ENCODE peak calls at places on chromosomes 3 and 15, in eight cellular contexts. One of them, this sample, is unnamed.

GRCh38 chr3:167110906-167111305 is 269.2 kb downstream of the ZBBX start:
- DNase-seq in cardiac fibroblast: no peak
- DNase-seq in astrocyte of the spinal cord: peak
- DNase-seq in BJ: no peak
- DNase-seq in HFFc6: no peak
- DNase-seq in cardiac muscle cell: no peak
- DNase-seq in ovary: no peak
- DNase-seq in heart left ventricle: no peak
- DNase-seq in this sample: no peak

GRCh38 chr15:88089019-88089603 is 167.4 kb downstream of the NTRK3 start:
- DNase-seq in cardiac fibroblast: peak
- DNase-seq in astrocyte of the spinal cord: no peak
- DNase-seq in BJ: no peak
- DNase-seq in HFFc6: no peak
- DNase-seq in cardiac muscle cell: peak
- DNase-seq in ovary: no peak
- DNase-seq in heart left ventricle: no peak
- DNase-seq in this sample: no peak

GRCh38 chr15:48641416-48641815 is 4.1 kb downstream of the FBN1 start:
- DNase-seq in cardiac fibroblast: peak
- DNase-seq in astrocyte of the spinal cord: peak
- DNase-seq in BJ: no peak
- DNase-seq in HFFc6: no peak
- DNase-seq in cardiac muscle cell: peak
- DNase-seq in ovary: no peak
- DNase-seq in heart left ventricle: no peak
- DNase-seq in this sample: no peak

GRCh38 chr3:117104792-117105191 is 395.2 kb downstream of the TUSC7 start:
- DNase-seq in cardiac fibroblast: no peak
- DNase-seq in astrocyte of the spinal cord: no peak
- DNase-seq in BJ: no peak
- DNase-seq in HFFc6: no peak
- DNase-seq in cardiac muscle cell: no peak
- DNase-seq in ovary: no peak
- DNase-seq in heart left ventricle: no peak
- DNase-seq in this sample: no peak

GRCh38 chr3:12234906-12235305 is 54.0 kb upstream of the PPARG start:
- DNase-seq in cardiac fibroblast: no peak
- DNase-seq in astrocyte of the spinal cord: no peak
- DNase-seq in BJ: no peak
- DNase-seq in HFFc6: no peak
- DNase-seq in cardiac muscle cell: no peak
- DNase-seq in ovary: no peak
- DNase-seq in heart left ventricle: no peak
- DNase-seq in this sample: no peak

GRCh38 chr15:61910839-61911369 is 149.3 kb downstream of the VPS13C start:
- DNase-seq in cardiac fibroblast: no peak
- DNase-seq in astrocyte of the spinal cord: peak
- DNase-seq in BJ: no peak
- DNase-seq in HFFc6: no peak
- DNase-seq in cardiac muscle cell: no peak
- DNase-seq in ovary: no peak
- DNase-seq in heart left ventricle: no peak
- DNase-seq in this sample: no peak

GRCh38 chr15:98866503-98866902 is 141.1 kb downstream of the PGPEP1L start:
- DNase-seq in cardiac fibroblast: peak
- DNase-seq in astrocyte of the spinal cord: peak
- DNase-seq in BJ: no peak
- DNase-seq in HFFc6: peak
- DNase-seq in cardiac muscle cell: peak
- DNase-seq in ovary: peak
- DNase-seq in heart left ventricle: no peak
- DNase-seq in this sample: no peak

GRCh38 chr3:121914081-121914998 is 20.1 kb downstream of the SLC15A2 start:
- DNase-seq in cardiac fibroblast: no peak
- DNase-seq in astrocyte of the spinal cord: no peak
- DNase-seq in BJ: no peak
- DNase-seq in HFFc6: no peak
- DNase-seq in cardiac muscle cell: peak
- DNase-seq in ovary: no peak
- DNase-seq in heart left ventricle: no peak
- DNase-seq in this sample: peak

GRCh38 chr15:40340038-40340739 is 550 bp downstream of the CCDC9B start:
- DNase-seq in cardiac fibroblast: peak
- DNase-seq in astrocyte of the spinal cord: peak
- DNase-seq in BJ: no peak
- DNase-seq in HFFc6: peak
- DNase-seq in cardiac muscle cell: peak
- DNase-seq in ovary: peak
- DNase-seq in heart left ventricle: peak
- DNase-seq in this sample: peak

GRCh38 chr15:65405793-65406192 is 17.0 kb downstream of the IGDCC4 start:
- DNase-seq in cardiac fibroblast: no peak
- DNase-seq in astrocyte of the spinal cord: no peak
- DNase-seq in BJ: no peak
- DNase-seq in HFFc6: no peak
- DNase-seq in cardiac muscle cell: no peak
- DNase-seq in ovary: no peak
- DNase-seq in heart left ventricle: no peak
- DNase-seq in this sample: no peak

GRCh38 chr3:123155471-123156011 is 46.2 kb upstream of the SEC22A start:
- DNase-seq in cardiac fibroblast: no peak
- DNase-seq in astrocyte of the spinal cord: no peak
- DNase-seq in BJ: no peak
- DNase-seq in HFFc6: no peak
- DNase-seq in cardiac muscle cell: no peak
- DNase-seq in ovary: no peak
- DNase-seq in heart left ventricle: peak
- DNase-seq in this sample: peak

GRCh38 chr3:108239082-108239481 is 16.9 kb upstream of the IFT57 start:
- DNase-seq in cardiac fibroblast: no peak
- DNase-seq in astrocyte of the spinal cord: no peak
- DNase-seq in BJ: no peak
- DNase-seq in HFFc6: no peak
- DNase-seq in cardiac muscle cell: no peak
- DNase-seq in ovary: no peak
- DNase-seq in heart left ventricle: no peak
- DNase-seq in this sample: no peak

GRCh38 chr3:54954019-54954418 is 26.2 kb upstream of the LRTM1 start:
- DNase-seq in cardiac fibroblast: peak
- DNase-seq in astrocyte of the spinal cord: peak
- DNase-seq in BJ: peak
- DNase-seq in HFFc6: peak
- DNase-seq in cardiac muscle cell: peak
- DNase-seq in ovary: no peak
- DNase-seq in heart left ventricle: no peak
- DNase-seq in this sample: no peak

GRCh38 chr3:38127611-38128302 is 9.2 kb downstream of the ACAA1 start:
- DNase-seq in cardiac fibroblast: no peak
- DNase-seq in astrocyte of the spinal cord: no peak
- DNase-seq in BJ: no peak
- DNase-seq in HFFc6: no peak
- DNase-seq in cardiac muscle cell: no peak
- DNase-seq in ovary: no peak
- DNase-seq in heart left ventricle: no peak
- DNase-seq in this sample: no peak

GRCh38 chr15:70195808-70196304 is 98.1 kb upstream of the TLE3 start:
- DNase-seq in cardiac fibroblast: peak
- DNase-seq in astrocyte of the spinal cord: peak
- DNase-seq in BJ: peak
- DNase-seq in HFFc6: peak
- DNase-seq in cardiac muscle cell: peak
- DNase-seq in ovary: peak
- DNase-seq in heart left ventricle: peak
- DNase-seq in this sample: peak

GRCh38 chr3:129441782-129442181 is 1.8 kb downstream of the IFT122 start:
- DNase-seq in cardiac fibroblast: peak
- DNase-seq in astrocyte of the spinal cord: peak
- DNase-seq in BJ: peak
- DNase-seq in HFFc6: peak
- DNase-seq in cardiac muscle cell: peak
- DNase-seq in ovary: no peak
- DNase-seq in heart left ventricle: peak
- DNase-seq in this sample: no peak

GRCh38 chr3:112926000-112926399 is 48.9 kb downstream of the CD200R1 start:
- DNase-seq in cardiac fibroblast: no peak
- DNase-seq in astrocyte of the spinal cord: no peak
- DNase-seq in BJ: no peak
- DNase-seq in HFFc6: no peak
- DNase-seq in cardiac muscle cell: no peak
- DNase-seq in ovary: no peak
- DNase-seq in heart left ventricle: no peak
- DNase-seq in this sample: no peak

GRCh38 chr3:51692980-51693395 is 13.9 kb upstream of the GRM2 start:
- DNase-seq in cardiac fibroblast: no peak
- DNase-seq in astrocyte of the spinal cord: no peak
- DNase-seq in BJ: no peak
- DNase-seq in HFFc6: no peak
- DNase-seq in cardiac muscle cell: no peak
- DNase-seq in ovary: no peak
- DNase-seq in heart left ventricle: no peak
- DNase-seq in this sample: no peak

GRCh38 chr3:78140274-78140673 is 1100.4 kb downstream of the ROBO2 start:
- DNase-seq in cardiac fibroblast: no peak
- DNase-seq in astrocyte of the spinal cord: peak
- DNase-seq in BJ: no peak
- DNase-seq in HFFc6: no peak
- DNase-seq in cardiac muscle cell: no peak
- DNase-seq in ovary: no peak
- DNase-seq in heart left ventricle: no peak
- DNase-seq in this sample: no peak

GRCh38 chr15:88747626-88748025 is 55.6 kb upstream of the ACAN start:
- DNase-seq in cardiac fibroblast: no peak
- DNase-seq in astrocyte of the spinal cord: no peak
- DNase-seq in BJ: no peak
- DNase-seq in HFFc6: no peak
- DNase-seq in cardiac muscle cell: no peak
- DNase-seq in ovary: no peak
- DNase-seq in heart left ventricle: no peak
- DNase-seq in this sample: no peak

GRCh38 chr3:195696632-195697278 is 24.0 kb upstream of the MUC20 start:
- DNase-seq in cardiac fibroblast: no peak
- DNase-seq in astrocyte of the spinal cord: no peak
- DNase-seq in BJ: no peak
- DNase-seq in HFFc6: no peak
- DNase-seq in cardiac muscle cell: no peak
- DNase-seq in ovary: peak
- DNase-seq in heart left ventricle: no peak
- DNase-seq in this sample: no peak

DNA sequence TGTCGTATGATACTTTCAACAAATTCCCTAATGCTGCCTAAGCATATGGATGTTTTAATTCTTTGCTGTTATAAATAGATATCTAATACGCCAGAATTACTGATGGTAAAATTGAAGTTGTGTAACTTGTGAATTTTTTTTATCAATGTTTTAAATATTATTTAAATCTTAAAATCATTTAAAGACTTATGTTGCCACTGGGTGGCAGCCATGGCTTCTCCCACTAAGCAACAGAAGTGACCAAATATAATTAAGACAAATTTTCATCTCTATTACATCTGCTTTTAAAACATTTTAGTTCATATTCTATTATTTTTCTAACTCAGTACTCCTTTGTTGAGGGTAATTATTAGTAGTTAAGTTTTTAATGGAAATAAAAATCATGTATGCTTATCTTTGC is 8.1 kb upstream of the IL20RB start:
- DNase-seq in cardiac fibroblast: peak
- DNase-seq in astrocyte of the spinal cord: peak
- DNase-seq in BJ: no peak
- DNase-seq in HFFc6: no peak
- DNase-seq in cardiac muscle cell: peak
- DNase-seq in ovary: no peak
- DNase-seq in heart left ventricle: no peak
- DNase-seq in this sample: no peak
- TF ChIP-seq CTCF in cardiac fibroblast: peak
- TF ChIP-seq CTCF in astrocyte of the spinal cord: no peak
- TF ChIP-seq CTCF in BJ: peak
- TF ChIP-seq CTCF in HFFc6: peak
- TF ChIP-seq CTCF in cardiac muscle cell: no peak
- TF ChIP-seq CTCF in ovary: no peak
- TF ChIP-seq CTCF in heart left ventricle: no peak
- TF ChIP-seq CTCF in this sample: peak

GRCh38 chr15:42153874-42154575 is 2.4 kb downstream of the PLA2G4F start:
- DNase-seq in cardiac fibroblast: no peak
- DNase-seq in astrocyte of the spinal cord: no peak
- DNase-seq in BJ: no peak
- DNase-seq in HFFc6: no peak
- DNase-seq in cardiac muscle cell: no peak
- DNase-seq in ovary: no peak
- DNase-seq in heart left ventricle: no peak
- DNase-seq in this sample: no peak
- TF ChIP-seq CTCF in cardiac fibroblast: no peak
- TF ChIP-seq CTCF in astrocyte of the spinal cord: no peak
- TF ChIP-seq CTCF in BJ: no peak
- TF ChIP-seq CTCF in HFFc6: no peak
- TF ChIP-seq CTCF in cardiac muscle cell: no peak
- TF ChIP-seq CTCF in ovary: no peak
- TF ChIP-seq CTCF in heart left ventricle: no peak
- TF ChIP-seq CTCF in this sample: no peak

GRCh38 chr3:11159421-11159904 is 5.2 kb downstream of the HRH1 start:
- DNase-seq in cardiac fibroblast: peak
- DNase-seq in astrocyte of the spinal cord: peak
- DNase-seq in BJ: peak
- DNase-seq in HFFc6: peak
- DNase-seq in cardiac muscle cell: peak
- DNase-seq in ovary: peak
- DNase-seq in heart left ventricle: peak
- DNase-seq in this sample: no peak
- TF ChIP-seq CTCF in cardiac fibroblast: peak
- TF ChIP-seq CTCF in astrocyte of the spinal cord: no peak
- TF ChIP-seq CTCF in BJ: peak
- TF ChIP-seq CTCF in HFFc6: peak
- TF ChIP-seq CTCF in cardiac muscle cell: peak
- TF ChIP-seq CTCF in ovary: peak
- TF ChIP-seq CTCF in heart left ventricle: no peak
- TF ChIP-seq CTCF in this sample: no peak

GRCh38 chr3:20125912-20126311 is 60.1 kb downstream of the SGO1 start:
- DNase-seq in cardiac fibroblast: no peak
- DNase-seq in astrocyte of the spinal cord: no peak
- DNase-seq in BJ: no peak
- DNase-seq in HFFc6: no peak
- DNase-seq in cardiac muscle cell: no peak
- DNase-seq in ovary: no peak
- DNase-seq in heart left ventricle: no peak
- DNase-seq in this sample: no peak
- TF ChIP-seq CTCF in cardiac fibroblast: no peak
- TF ChIP-seq CTCF in astrocyte of the spinal cord: no peak
- TF ChIP-seq CTCF in BJ: no peak
- TF ChIP-seq CTCF in HFFc6: no peak
- TF ChIP-seq CTCF in cardiac muscle cell: no peak
- TF ChIP-seq CTCF in ovary: no peak
- TF ChIP-seq CTCF in heart left ventricle: no peak
- TF ChIP-seq CTCF in this sample: no peak

This sample was measured in nephron progenitor cell.